ENCODE peak calls at places on chromosome 17, in six cellular contexts. Z is cardiac muscle cell; H is mammary epithelial cell; B is uterus; Y is CD4-positive, alpha-beta memory T cell; K is A549. L is an unnamed sample.

GRCh38 chr17:65783845-65784334 is 222.4 kb upstream of the AXIN2 start:
- DNase-seq in Z (peak; percentile 93), H (peak; percentile 80), K (peak; percentile 16), B (no peak), Y (no peak), L (no peak)

GRCh38 chr17:34227707-34228106 is 27.4 kb upstream of the CCL2 start:
- DNase-seq in B (no peak), Y (no peak), H (no peak), K (no peak), Z (no peak), L (no peak)

GRCh38 chr17:42548070-42548837 is 4.5 kb upstream of the HSD17B1 start:
- DNase-seq in H (no peak), B (no peak), Y (peak; percentile 74), K (peak; percentile 96), Z (peak; percentile 60), L (peak; percentile 71)

GRCh38 chr17:31433091-31433790 is 41.8 kb downstream of the RAB11FIP4 start:
- DNase-seq in K (no peak), Y (peak; percentile 40), H (no peak), Z (no peak), B (no peak), L (no peak)

GRCh38 chr17:77882481-77883212 is 75.9 kb upstream of the TNRC6C start:
- DNase-seq in Z (peak; percentile 93), H (peak; percentile 65), B (peak; percentile 48), Y (peak; percentile 94), K (no peak), L (no peak)

GRCh38 chr17:47698749-47699535 is 5.0 kb downstream of the TBKBP1 start:
- DNase-seq in Z (peak; percentile 61), K (peak; percentile 97), B (peak; percentile 61), H (peak; percentile 33), Y (peak; percentile 57), L (no peak)

GRCh38 chr17:39576187-39576586 is 31.5 kb downstream of the NEUROD2 start:
- DNase-seq in K (peak; percentile 80), H (no peak), B (no peak), Z (no peak), Y (no peak), L (no peak)

GRCh38 chr17:39175695-39176093 is 9.7 kb upstream of the ARL5C start:
- DNase-seq in K (no peak), H (no peak), Y (no peak), Z (no peak), B (no peak), L (no peak)

GRCh38 chr17:66727634-66728570 is 107.0 kb upstream of the CACNG5 start:
- DNase-seq in H (peak; percentile 29), K (peak; percentile 72), Y (peak; percentile 20), Z (peak; percentile 69), B (peak; percentile 42), L (peak; percentile 18)

GRCh38 chr17:79728908-79729471 is 1.8 kb upstream of the ENPP7 start:
- DNase-seq in Y (no peak), H (no peak), K (no peak), Z (no peak), B (no peak), L (no peak)

GRCh38 chr17:18156976-18157280 is 26.7 kb upstream of the ALKBH5 start:
- DNase-seq in B (no peak), K (no peak), Z (no peak), H (no peak), Y (no peak), L (no peak)

GRCh38 chr17:27379863-27380533 is 76.2 kb upstream of the KSR1 start:
- DNase-seq in H (peak; percentile 27), Y (no peak), B (peak; percentile 73), K (no peak), Z (peak; percentile 78), L (no peak)

GRCh38 chr17:8758137-8758596 is at the start of gene SPDYE4:
- DNase-seq in B (no peak), H (no peak), Z (no peak), Y (no peak), K (no peak), L (no peak)

GRCh38 chr17:38870259-38871165 is 654 bp downstream of the LASP1 start:
- DNase-seq in K (peak; percentile 68), Y (peak; percentile 60), B (peak; percentile 79), H (peak; percentile 53), Z (peak; percentile 67), L (no peak)

GRCh38 chr17:80092959-80093358 is 8.4 kb upstream of the GAA start:
- DNase-seq in B (no peak), Z (no peak), Y (no peak), H (no peak), K (no peak), L (no peak)

GRCh38 chr17:75011788-75012319 is 616 bp upstream of the MRPL58 start:
- DNase-seq in K (no peak), H (no peak), Z (peak; percentile 88), B (peak; percentile 81), Y (no peak), L (no peak)

GRCh38 chr17:63311416-63311937 is 134.6 kb downstream of the CYB561 start:
- DNase-seq in B (no peak), K (no peak), H (no peak), Z (no peak), Y (no peak), L (no peak)

GRCh38 chr17:64009571-64010402 is 10.6 kb downstream of the ICAM2 start:
- DNase-seq in B (no peak), H (peak; percentile 26), K (no peak), Y (no peak), Z (no peak), L (no peak)

GRCh38 chr17:63414222-63414621 is 31.9 kb downstream of the CYB561 start:
- DNase-seq in Z (no peak), K (no peak), Y (no peak), B (no peak), H (no peak), L (no peak)

GRCh38 chr17:3772764-3773163 is 28.2 kb downstream of the ITGAE start:
- DNase-seq in Z (no peak), H (no peak), K (no peak), B (no peak), Y (no peak), L (no peak)

GRCh38 chr17:3780986-3781385 is 20.0 kb downstream of the ITGAE start:
- DNase-seq in Y (no peak), H (no peak), B (no peak), Z (no peak), K (no peak), L (no peak)

GRCh38 chr17:3773511-3773910 is 27.5 kb downstream of the ITGAE start:
- DNase-seq in B (no peak), Y (no peak), H (peak; percentile 23), Z (peak; percentile 29), K (no peak), L (no peak)

GRCh38 chr17:3773966-3774365 is 27.0 kb downstream of the ITGAE start:
- DNase-seq in B (no peak), K (no peak), Z (no peak), Y (no peak), H (no peak), L (no peak)

GRCh38 chr17:3777366-3777765 is 23.6 kb downstream of the ITGAE start:
- DNase-seq in B (no peak), K (no peak), Y (no peak), Z (no peak), H (no peak), L (no peak)
- H3K4me3 ChIP-seq in B (no peak overlapping the region), K (no peak overlapping the region), Y (no peak overlapping the region), Z (no peak overlapping the region), H (no peak overlapping the region), L (no peak overlapping the region)

DNA sequence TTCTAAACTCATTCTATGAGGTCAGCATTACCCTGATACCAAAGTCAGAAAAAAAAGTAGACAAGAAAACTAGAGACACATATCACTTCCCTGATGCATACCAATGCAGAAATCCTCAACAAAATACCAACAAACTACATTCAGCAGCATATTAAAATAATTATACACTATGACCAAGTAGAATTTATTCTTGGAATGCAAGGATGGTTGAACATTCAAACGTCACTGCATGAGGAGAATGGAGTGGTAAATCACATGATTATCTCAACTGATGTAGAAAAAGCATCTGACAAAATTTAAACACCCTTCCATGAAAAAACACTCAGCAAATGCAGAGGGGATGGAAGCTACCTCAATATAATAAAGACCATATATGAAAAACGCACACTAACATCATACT is 155.0 kb upstream of the KCNJ18 start:
- DNase-seq in Y (no peak), B (no peak), K (no peak), Z (no peak), H (no peak), L (no peak)
- H3K4me3 ChIP-seq in Y (no peak overlapping the region), B (no peak overlapping the region), K (no peak overlapping the region), Z (no peak overlapping the region), H (no peak overlapping the region), L (no peak overlapping the region)

DNA sequence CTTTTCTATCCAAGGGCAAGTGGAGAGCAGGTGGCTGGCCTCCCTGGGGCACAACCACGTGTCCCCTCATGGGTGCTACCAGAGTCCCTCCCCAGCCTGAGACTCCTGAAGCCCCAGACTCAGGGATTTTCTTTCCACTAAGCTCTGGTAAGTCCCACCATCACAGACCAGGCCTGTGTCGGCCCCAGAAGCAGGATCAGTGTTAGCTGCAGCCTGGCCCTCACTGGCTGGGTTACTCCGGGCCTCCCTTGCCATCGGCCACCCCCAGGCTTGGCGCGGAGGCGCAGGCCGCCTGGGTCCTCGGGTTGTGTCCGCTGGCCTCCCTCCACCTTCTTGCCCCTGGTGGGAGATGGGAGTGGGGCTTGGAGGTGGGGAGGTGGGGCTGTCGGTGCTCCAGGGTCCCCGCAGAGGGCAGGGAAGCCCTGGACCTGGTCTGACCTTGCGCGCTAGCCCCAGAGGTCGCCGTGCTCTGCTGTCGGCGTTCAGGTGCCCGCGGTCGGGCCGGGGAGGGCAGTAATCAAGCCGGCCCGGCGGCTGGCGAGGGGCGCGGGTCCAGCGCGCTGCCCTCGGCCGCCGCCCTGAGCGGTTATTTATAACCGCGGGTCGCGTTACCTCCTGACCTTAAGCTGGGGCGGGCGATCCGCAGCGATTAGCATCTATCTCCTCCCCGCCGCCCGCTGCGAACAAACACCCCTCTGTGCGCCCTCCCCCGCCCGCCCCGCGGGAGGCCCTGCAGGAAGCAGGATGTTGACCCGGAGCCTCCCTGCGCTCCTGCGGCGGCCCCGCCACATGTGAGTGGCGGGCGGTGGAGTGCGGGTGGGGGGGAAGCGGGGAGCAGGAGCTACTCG is 78.1 kb upstream of the TOB1 start:
- DNase-seq in Y (peak; percentile 77), K (peak; percentile 94), Z (peak; percentile 49), H (no peak), B (peak; percentile 68), L (no peak)
- H3K4me3 ChIP-seq in Y (peak overlapping the region; percentile 46), K (peak overlapping the region; percentile 53), Z (peak overlapping the region; percentile 15), H (no peak overlapping the region), B (peak overlapping the region; percentile 26), L (peak overlapping the region; percentile 61)

GRCh38 chr17:28718990-28719433 is 773 bp upstream of the RPL23A start:
- DNase-seq in Y (no peak), K (no peak), B (no peak), Z (no peak), H (no peak), L (no peak)
- H3K4me3 ChIP-seq in Y (peak overlapping the region; percentile 78), K (peak overlapping the region; percentile 77), B (peak overlapping the region; percentile 84), Z (peak overlapping the region; percentile 88), H (peak overlapping the region; percentile 97), L (peak overlapping the region; percentile 100)

GRCh38 chr17:76247304-76247703 is 7.0 kb upstream of the RNF157 start:
- DNase-seq in Y (no peak), B (no peak), K (no peak), H (no peak), Z (no peak), L (no peak)

GRCh38 chr17:76250141-76250540 is 9.8 kb upstream of the RNF157 start:
- DNase-seq in H (no peak), K (no peak), Z (no peak), Y (no peak), B (no peak), L (no peak)

GRCh38 chr17:76248013-76248782 is 7.9 kb upstream of the RNF157 start:
- DNase-seq in Z (no peak), Y (no peak), B (no peak), H (no peak), K (no peak), L (no peak)

GRCh38 chr17:76243826-76244679 is 3.8 kb upstream of the RNF157 start:
- DNase-seq in Y (no peak), Z (peak; percentile 26), B (no peak), K (no peak), H (no peak), L (no peak)

GRCh38 chr17:76246080-76247066 is 6.1 kb upstream of the RNF157 start:
- DNase-seq in Y (peak; percentile 58), Z (peak; percentile 57), B (no peak), H (no peak), K (no peak), L (peak; percentile 98)
- H3K4me3 ChIP-seq in Y (peak overlapping the region; percentile 11), Z (no peak overlapping the region), B (no peak overlapping the region), H (no peak overlapping the region), K (no peak overlapping the region), L (no peak overlapping the region)

L was measured in GM12864.